ENCODE peak calls at places on chromosomes 1 and 21, in seven cellular contexts. One of them, this sample, is unnamed.
A peak's percentile ranks its signal among the peaks of the same experiment; 100 is the strongest.

GRCh38 chr1:230752407-230752806 is 5.2 kb downstream of the CAPN9 start:
- DNase-seq in body of pancreas: no peak
- DNase-seq in ovary: no peak
- DNase-seq in IMR-90: no peak
- DNase-seq in GM12892: no peak
- DNase-seq in thyroid gland: peak; percentile 92
- DNase-seq in HepG2: no peak
- DNase-seq in this sample: no peak

GRCh38 chr1:17539526-17540254 is at the start of gene ARHGEF10L:
- DNase-seq in body of pancreas: peak; percentile 57
- DNase-seq in ovary: peak; percentile 58
- DNase-seq in IMR-90: no peak
- DNase-seq in GM12892: no peak
- DNase-seq in thyroid gland: peak; percentile 42
- DNase-seq in HepG2: no peak
- DNase-seq in this sample: no peak

GRCh38 chr21:35234725-35235124 is 185.6 kb upstream of the RUNX1 start:
- DNase-seq in body of pancreas: no peak
- DNase-seq in ovary: no peak
- DNase-seq in IMR-90: no peak
- DNase-seq in GM12892: no peak
- DNase-seq in thyroid gland: no peak
- DNase-seq in HepG2: no peak
- DNase-seq in this sample: no peak

GRCh38 chr1:64480999-64481772 is 11.3 kb downstream of the CACHD1 start:
- DNase-seq in body of pancreas: no peak
- DNase-seq in ovary: no peak
- DNase-seq in IMR-90: no peak
- DNase-seq in GM12892: no peak
- DNase-seq in thyroid gland: no peak
- DNase-seq in HepG2: no peak
- DNase-seq in this sample: peak; percentile 88

GRCh38 chr21:43354016-43354420 is 72.9 kb downstream of the SIK1 start:
- DNase-seq in body of pancreas: no peak
- DNase-seq in ovary: no peak
- DNase-seq in IMR-90: no peak
- DNase-seq in GM12892: no peak
- DNase-seq in thyroid gland: no peak
- DNase-seq in HepG2: no peak
- DNase-seq in this sample: no peak

GRCh38 chr1:204443260-204443619 is 31.6 kb upstream of the PPP1R15B start:
- DNase-seq in body of pancreas: peak; percentile 54
- DNase-seq in ovary: no peak
- DNase-seq in IMR-90: no peak
- DNase-seq in GM12892: no peak
- DNase-seq in thyroid gland: no peak
- DNase-seq in HepG2: no peak
- DNase-seq in this sample: no peak

GRCh38 chr1:168621356-168621755 is 45.0 kb downstream of the XCL1 start:
- DNase-seq in body of pancreas: no peak
- DNase-seq in ovary: no peak
- DNase-seq in IMR-90: no peak
- DNase-seq in GM12892: no peak
- DNase-seq in thyroid gland: no peak
- DNase-seq in HepG2: no peak
- DNase-seq in this sample: no peak

GRCh38 chr1:175976865-175977642 is 230.0 kb downstream of the COP1 start:
- DNase-seq in body of pancreas: no peak
- DNase-seq in ovary: no peak
- DNase-seq in IMR-90: peak; percentile 66
- DNase-seq in GM12892: no peak
- DNase-seq in thyroid gland: no peak
- DNase-seq in HepG2: no peak
- DNase-seq in this sample: no peak

GRCh38 chr21:25722631-25723030 is 12.1 kb downstream of the ATP5PF start:
- DNase-seq in body of pancreas: no peak
- DNase-seq in ovary: no peak
- DNase-seq in IMR-90: no peak
- DNase-seq in GM12892: no peak
- DNase-seq in thyroid gland: no peak
- DNase-seq in HepG2: no peak
- DNase-seq in this sample: no peak

GRCh38 chr21:43312751-43313169 is 114.2 kb downstream of the SIK1 start:
- DNase-seq in body of pancreas: peak; percentile 43
- DNase-seq in ovary: no peak
- DNase-seq in IMR-90: no peak
- DNase-seq in GM12892: no peak
- DNase-seq in thyroid gland: no peak
- DNase-seq in HepG2: peak; percentile 44
- DNase-seq in this sample: no peak

GRCh38 chr1:218617986-218618385 is 272.9 kb downstream of the TGFB2 start:
- DNase-seq in body of pancreas: no peak
- DNase-seq in ovary: no peak
- DNase-seq in IMR-90: peak; percentile 10
- DNase-seq in GM12892: no peak
- DNase-seq in thyroid gland: no peak
- DNase-seq in HepG2: no peak
- DNase-seq in this sample: no peak

GRCh38 chr21:42568834-42569731 is 55.4 kb downstream of the SLC37A1 start:
- DNase-seq in body of pancreas: peak; percentile 7
- DNase-seq in ovary: peak; percentile 13
- DNase-seq in IMR-90: no peak
- DNase-seq in GM12892: no peak
- DNase-seq in thyroid gland: peak; percentile 88
- DNase-seq in HepG2: no peak
- DNase-seq in this sample: no peak

GRCh38 chr1:201530741-201531521 is 8.0 kb upstream of the NAV1 start:
- DNase-seq in body of pancreas: peak; percentile 80
- DNase-seq in ovary: peak; percentile 83
- DNase-seq in IMR-90: peak; percentile 83
- DNase-seq in GM12892: peak; percentile 46
- DNase-seq in thyroid gland: peak; percentile 64
- DNase-seq in HepG2: peak; percentile 43
- DNase-seq in this sample: peak; percentile 58

GRCh38 chr1:19885821-19886220 is 3.6 kb downstream of the OTUD3 start:
- DNase-seq in body of pancreas: no peak
- DNase-seq in ovary: no peak
- DNase-seq in IMR-90: peak; percentile 38
- DNase-seq in GM12892: no peak
- DNase-seq in thyroid gland: no peak
- DNase-seq in HepG2: no peak
- DNase-seq in this sample: no peak

GRCh38 chr1:8702121-8702520 is 115.3 kb downstream of the RERE start:
- DNase-seq in body of pancreas: peak; percentile 79
- DNase-seq in ovary: no peak
- DNase-seq in IMR-90: no peak
- DNase-seq in GM12892: no peak
- DNase-seq in thyroid gland: peak; percentile 78
- DNase-seq in HepG2: peak; percentile 59
- DNase-seq in this sample: peak; percentile 43

GRCh38 chr1:208239518-208240381 is 4.4 kb downstream of the PLXNA2 start:
- DNase-seq in body of pancreas: peak; percentile 77
- DNase-seq in ovary: no peak
- DNase-seq in IMR-90: no peak
- DNase-seq in GM12892: no peak
- DNase-seq in thyroid gland: no peak
- DNase-seq in HepG2: peak; percentile 54
- DNase-seq in this sample: no peak

GRCh38 chr21:34880401-34880800 is 168.7 kb downstream of the RUNX1 start:
- DNase-seq in body of pancreas: no peak
- DNase-seq in ovary: no peak
- DNase-seq in IMR-90: no peak
- DNase-seq in GM12892: no peak
- DNase-seq in thyroid gland: no peak
- DNase-seq in HepG2: no peak
- DNase-seq in this sample: no peak

GRCh38 chr1:117702654-117703053 is 96.8 kb downstream of the TENT5C start:
- DNase-seq in body of pancreas: no peak
- DNase-seq in ovary: no peak
- DNase-seq in IMR-90: no peak
- DNase-seq in GM12892: no peak
- DNase-seq in thyroid gland: no peak
- DNase-seq in HepG2: no peak
- DNase-seq in this sample: no peak

GRCh38 chr1:10210841-10211804 is 753 bp downstream of the KIF1B start:
- DNase-seq in body of pancreas: peak; percentile 97
- DNase-seq in ovary: peak; percentile 86
- DNase-seq in IMR-90: peak; percentile 91
- DNase-seq in GM12892: peak; percentile 32
- DNase-seq in thyroid gland: peak; percentile 98
- DNase-seq in HepG2: peak; percentile 77
- DNase-seq in this sample: peak; percentile 43

DNA sequence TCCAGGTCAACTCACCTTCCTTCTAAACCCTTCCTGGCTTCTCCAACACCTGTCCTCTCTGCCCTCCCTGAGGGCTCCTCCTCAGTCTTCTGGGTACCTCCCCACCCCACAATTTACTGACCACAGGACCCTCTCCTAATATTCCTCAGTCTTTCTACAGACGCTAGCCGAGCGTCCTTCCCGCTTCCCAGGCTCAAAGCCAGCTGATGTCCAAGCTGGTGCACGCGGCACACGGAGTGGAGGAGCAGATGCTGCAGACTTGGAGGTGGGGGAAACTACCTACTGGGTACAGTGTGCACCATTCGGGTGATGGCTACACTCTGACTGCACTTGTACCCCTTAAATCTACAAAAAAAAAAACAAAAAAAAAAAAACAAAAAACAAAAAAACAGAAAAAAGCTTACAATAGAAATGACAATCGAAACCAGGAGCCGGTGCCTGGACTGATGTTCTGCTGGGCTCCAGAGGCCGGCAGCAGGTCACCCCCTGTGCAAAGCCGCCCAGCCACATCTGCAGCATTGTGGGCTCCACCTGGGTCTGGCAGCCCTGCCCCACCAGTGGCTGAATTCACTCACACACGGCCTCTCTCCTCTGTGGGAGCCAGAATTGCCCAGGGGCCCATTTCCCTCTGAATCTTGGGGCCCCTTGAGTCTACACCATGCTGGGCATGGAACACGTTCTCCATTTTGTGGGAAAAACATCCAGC is 7.0 kb downstream of the TRIM11 start:
- DNase-seq in body of pancreas: no peak
- DNase-seq in ovary: no peak
- DNase-seq in IMR-90: no peak
- DNase-seq in GM12892: no peak
- DNase-seq in thyroid gland: no peak
- DNase-seq in HepG2: no peak
- DNase-seq in this sample: no peak
- TF ChIP-seq POLR2A in body of pancreas: no peak
- TF ChIP-seq POLR2A in ovary: no peak
- TF ChIP-seq POLR2A in IMR-90: no peak
- TF ChIP-seq POLR2A in GM12892: no peak
- TF ChIP-seq POLR2A in thyroid gland: no peak
- TF ChIP-seq POLR2A in HepG2: no peak
- TF ChIP-seq POLR2A in this sample: no peak

DNA sequence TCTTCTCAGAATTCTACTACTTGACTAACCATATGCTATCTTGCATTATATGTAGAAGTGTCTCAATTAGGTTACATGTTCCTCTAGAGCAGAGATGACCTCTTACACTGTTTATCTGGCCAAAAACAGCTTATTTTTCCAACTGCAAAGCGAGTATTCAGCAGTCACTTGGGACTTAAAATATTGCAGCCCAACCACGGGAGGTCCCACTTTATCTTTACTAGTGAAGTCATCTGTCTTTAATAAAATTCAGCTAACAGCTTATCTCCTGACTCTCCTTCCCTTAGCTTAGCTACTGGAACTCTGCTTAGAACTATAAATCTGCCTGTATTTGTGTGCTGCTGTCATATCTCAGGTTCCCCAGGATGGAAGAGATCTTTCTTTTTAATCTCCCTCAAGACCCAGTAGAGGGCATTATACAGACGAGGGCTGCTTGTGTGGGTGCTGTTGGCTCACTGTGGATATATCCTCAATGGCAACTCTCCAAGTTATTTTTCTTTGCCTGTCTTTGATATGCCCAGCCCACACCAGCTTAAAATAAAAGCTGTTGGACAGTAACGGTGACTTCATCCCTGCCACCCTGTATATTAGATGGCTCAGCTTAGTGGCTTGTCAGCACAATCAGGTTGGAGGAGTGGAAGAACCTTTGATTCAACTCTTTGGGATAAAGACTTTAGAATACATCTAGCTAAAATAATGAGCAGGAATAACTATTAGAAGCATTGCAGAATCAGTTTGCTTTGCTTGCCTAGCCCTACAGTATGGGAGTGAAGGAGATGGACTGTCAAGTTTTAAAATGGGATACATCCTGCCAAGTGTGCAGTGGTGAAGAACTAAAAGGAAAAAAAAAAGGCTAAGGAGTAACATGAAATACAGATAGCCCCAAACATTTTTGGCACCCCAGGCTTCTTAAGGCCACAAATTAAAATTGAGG is 9.6 kb downstream of the ENSA start:
- DNase-seq in body of pancreas: peak; percentile 65
- DNase-seq in ovary: no peak
- DNase-seq in IMR-90: peak; percentile 80
- DNase-seq in GM12892: no peak
- DNase-seq in thyroid gland: peak; percentile 42
- DNase-seq in HepG2: no peak
- DNase-seq in this sample: peak; percentile 62
- TF ChIP-seq POLR2A in body of pancreas: no peak
- TF ChIP-seq POLR2A in ovary: no peak
- TF ChIP-seq POLR2A in IMR-90: peak; percentile 53
- TF ChIP-seq POLR2A in GM12892: peak; percentile 61
- TF ChIP-seq POLR2A in thyroid gland: peak; percentile 25
- TF ChIP-seq POLR2A in HepG2: no peak
- TF ChIP-seq POLR2A in this sample: peak; percentile 45

DNA sequence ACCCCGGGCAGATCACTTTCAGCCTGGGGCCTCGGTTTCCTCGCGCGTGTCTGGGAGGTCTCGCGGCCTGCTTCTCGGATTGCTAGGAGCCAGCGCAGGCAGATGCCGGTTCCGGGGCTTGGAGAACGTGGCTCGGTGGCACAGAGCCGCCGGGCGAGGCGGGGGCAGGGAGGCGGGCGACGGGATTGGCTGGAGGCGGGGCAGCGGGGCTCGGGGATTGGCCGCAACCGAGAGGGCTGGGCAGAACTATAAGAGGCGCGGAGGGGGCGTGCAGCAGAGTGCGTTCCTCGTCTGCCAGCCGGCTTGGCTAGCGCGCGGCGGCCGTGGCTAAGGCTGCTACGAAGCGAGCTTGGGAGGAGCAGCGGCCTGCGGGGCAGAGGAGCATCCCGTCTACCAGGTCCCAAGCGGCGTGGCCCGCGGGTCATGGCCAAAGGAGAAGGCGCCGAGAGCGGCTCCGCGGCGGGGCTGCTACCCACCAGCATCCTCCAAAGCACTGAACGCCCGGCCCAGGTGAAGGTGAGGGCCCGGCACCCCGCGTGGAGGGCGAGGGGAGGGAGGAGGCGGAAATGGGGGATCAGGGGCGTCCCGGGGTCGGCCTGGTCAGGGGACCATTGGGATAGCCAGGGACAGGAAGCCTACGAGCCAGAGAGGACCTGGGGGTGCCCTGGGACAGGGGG is at the start of gene MFSD2A:
- DNase-seq in body of pancreas: peak; percentile 93
- DNase-seq in ovary: peak; percentile 88
- DNase-seq in IMR-90: peak; percentile 89
- DNase-seq in GM12892: peak; percentile 93
- DNase-seq in thyroid gland: peak; percentile 95
- DNase-seq in HepG2: peak; percentile 50
- DNase-seq in this sample: peak; percentile 71
- TF ChIP-seq POLR2A in body of pancreas: peak; percentile 10
- TF ChIP-seq POLR2A in ovary: no peak
- TF ChIP-seq POLR2A in IMR-90: peak; percentile 87
- TF ChIP-seq POLR2A in GM12892: peak; percentile 89
- TF ChIP-seq POLR2A in thyroid gland: peak; percentile 90
- TF ChIP-seq POLR2A in HepG2: no peak
- TF ChIP-seq POLR2A in this sample: peak; percentile 52

GRCh38 chr1:65525297-65526048 is 105.0 kb downstream of the LEPR start:
- DNase-seq in body of pancreas: peak; percentile 6
- DNase-seq in ovary: peak; percentile 46
- DNase-seq in IMR-90: no peak
- DNase-seq in GM12892: no peak
- DNase-seq in thyroid gland: peak; percentile 3
- DNase-seq in HepG2: no peak
- DNase-seq in this sample: peak; percentile 76
- TF ChIP-seq POLR2A in body of pancreas: no peak
- TF ChIP-seq POLR2A in ovary: no peak
- TF ChIP-seq POLR2A in IMR-90: no peak
- TF ChIP-seq POLR2A in GM12892: no peak
- TF ChIP-seq POLR2A in thyroid gland: no peak
- TF ChIP-seq POLR2A in HepG2: no peak
- TF ChIP-seq POLR2A in this sample: peak; percentile 40

This sample was measured in erythroblast.